ENCODE peak calls at places on chromosomes 5 and 9, in four cellular contexts. F is PC-3, U is neural progenitor cell, H is OCI-LY7. T is an unnamed sample. For H3K36me3, the result is how much of the 10 kb centered on the place peaks cover.

GRCh38 chr5:175828676-175829075 is 42.7 kb upstream of the CPLX2 start:
- DNase-seq in F (no peak), U (no peak), H (no peak), T (no peak)

GRCh38 chr5:107469485-107469884 is 201.3 kb downstream of the EFNA5 start:
- DNase-seq in F (peak), U (no peak), H (no peak), T (peak)

GRCh38 chr9:137690939-137691647 is 72.3 kb downstream of the EHMT1 start:
- DNase-seq in F (no peak), U (no peak), H (no peak), T (no peak)

GRCh38 chr5:151721087-151721646 is 34.5 kb upstream of the SPARC start:
- DNase-seq in F (no peak), U (no peak), H (no peak), T (no peak)

GRCh38 chr5:124504081-124504916 is 242.1 kb downstream of the ZNF608 start:
- DNase-seq in F (no peak), U (peak), H (peak), T (peak)

GRCh38 chr5:169223595-169223953 is 77.4 kb downstream of the SLIT3 start:
- DNase-seq in F (no peak), U (no peak), H (no peak), T (peak)

GRCh38 chr5:159217236-159217635 is 7.9 kb upstream of the RNF145 start:
- DNase-seq in F (no peak), U (no peak), H (no peak), T (no peak)

GRCh38 chr5:108720416-108720815 is 27.3 kb upstream of the FER start:
- DNase-seq in F (peak), U (no peak), H (no peak), T (peak)

GRCh38 chr5:142313275-142313674 is 11.5 kb downstream of the SPRY4 start:
- DNase-seq in F (no peak), U (no peak), H (no peak), T (no peak)

GRCh38 chr5:150654181-150654580 is 6.9 kb upstream of the MYOZ3 start:
- DNase-seq in F (no peak), U (no peak), H (no peak), T (no peak)

GRCh38 chr9:86202338-86202882 is 57.0 kb downstream of the C9orf153 start:
- DNase-seq in F (peak), U (peak), H (peak), T (peak)

GRCh38 chr5:168152660-168153059 is 138.8 kb upstream of the WWC1 start:
- DNase-seq in F (peak), U (no peak), H (no peak), T (no peak)

GRCh38 chr5:17105744-17106450 is 111.5 kb upstream of the BASP1 start:
- DNase-seq in F (peak), U (no peak), H (no peak), T (peak)

GRCh38 chr5:135995979-135996378 is 32.8 kb upstream of the TGFBI start:
- DNase-seq in F (no peak), U (no peak), H (no peak), T (peak)

GRCh38 chr9:95150903-95151302 is 166.6 kb downstream of the FANCC start:
- DNase-seq in F (no peak), U (no peak), H (no peak), T (no peak)

GRCh38 chr5:132302413-132302812 is 8.2 kb downstream of the SLC22A4 start:
- DNase-seq in F (no peak), U (no peak), H (no peak), T (no peak)

GRCh38 chr9:91245432-91246313 is 116.0 kb downstream of the AUH start:
- DNase-seq in F (peak), U (no peak), H (no peak), T (peak)

GRCh38 chr5:141094481-141095262 is at the start of gene PCDHB2:
- DNase-seq in F (peak), U (peak), H (no peak), T (peak)

GRCh38 chr9:20191239-20191840 is 402.5 kb upstream of the SLC24A2 start:
- DNase-seq in F (peak), U (no peak), H (no peak), T (no peak)

DNA sequence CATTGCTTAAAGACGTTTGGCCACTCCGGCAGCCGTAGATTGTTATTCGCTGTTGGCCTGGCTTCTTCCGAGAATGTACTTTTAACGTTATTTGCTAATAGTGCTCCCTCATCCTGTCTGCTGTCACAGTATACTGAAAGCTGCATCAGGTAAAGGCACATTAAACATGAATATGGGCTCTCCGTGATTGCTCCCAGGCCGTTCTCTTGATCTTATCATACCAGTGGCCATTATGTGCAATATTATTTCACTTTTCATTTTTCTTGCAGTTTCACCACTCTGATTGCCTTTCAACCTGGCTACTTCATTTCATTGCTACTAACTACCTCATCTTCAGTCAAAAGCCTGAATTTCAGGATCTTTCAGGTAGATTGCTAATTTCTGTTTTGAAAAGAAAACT is 34.0 kb downstream of the GLRX start:
- DNase-seq in F (no peak), U (no peak), H (no peak), T (no peak)
- H2AFZ ChIP-seq in F (no peak), U (no peak), H (no peak), T (no peak)

DNA sequence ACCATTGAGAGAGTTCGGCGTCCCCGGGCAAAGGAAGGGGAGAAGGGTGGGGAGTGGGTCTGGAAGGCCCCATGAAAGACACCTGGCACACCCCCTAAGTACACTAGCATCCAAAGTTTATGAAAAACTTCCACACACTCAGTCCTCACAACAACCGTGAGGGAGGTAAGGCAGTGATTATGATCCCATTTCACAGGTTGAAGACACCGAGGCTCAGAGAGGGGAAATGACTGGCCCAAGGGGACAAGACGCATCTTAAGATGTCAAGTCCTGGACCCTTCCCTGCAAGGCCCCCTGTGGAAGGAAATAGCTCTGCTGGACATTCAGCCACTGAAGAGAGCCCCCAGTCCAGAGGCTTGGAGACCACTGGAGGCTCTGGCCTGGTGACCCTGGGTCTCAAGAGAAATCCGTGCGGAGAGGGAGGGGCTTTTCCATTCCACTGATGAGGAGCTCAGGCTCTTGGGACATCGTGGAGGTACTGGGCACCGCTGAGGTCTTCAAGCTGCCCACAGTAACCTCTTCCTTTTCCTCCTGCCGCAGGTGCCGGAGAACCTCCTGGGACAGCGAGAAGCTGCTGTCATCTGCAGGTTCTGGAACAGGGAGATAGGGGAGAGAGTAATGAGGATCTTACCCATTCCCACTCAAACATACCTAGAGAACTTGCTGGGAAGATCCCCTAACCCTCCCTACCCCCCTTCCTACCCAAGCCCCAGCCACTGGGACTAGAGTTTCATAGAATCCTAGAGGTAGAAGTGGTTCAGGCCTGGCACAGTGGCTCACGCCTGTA is 5.3 kb downstream of the SMIM33 start:
- DNase-seq in F (no peak), U (no peak), H (no peak), T (no peak)
- H3K36me3 ChIP-seq in F (under half), U (under half), H (under half), T (under half)

DNA sequence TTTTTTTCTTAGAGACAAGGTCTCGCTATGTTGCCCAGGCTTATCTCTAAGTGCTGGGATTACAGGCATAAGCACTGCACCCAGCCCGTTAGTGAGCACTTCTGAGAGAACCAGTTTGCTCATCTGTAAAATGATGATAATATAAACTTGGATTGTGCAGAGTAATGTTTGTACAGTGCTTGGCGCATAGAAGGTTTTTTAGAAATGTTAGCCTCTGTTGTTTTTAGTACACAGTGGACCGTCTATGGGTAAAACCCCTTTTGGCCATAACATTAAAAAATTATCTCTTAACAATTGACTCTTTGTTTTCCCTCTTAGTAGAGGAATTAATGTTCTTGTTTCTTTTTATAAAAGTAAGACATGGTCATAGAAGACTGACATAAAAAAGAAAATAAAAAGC is 202.1 kb downstream of the PCSK5 start:
- DNase-seq in F (no peak), U (no peak), H (no peak), T (no peak)
- H3K27ac ChIP-seq in F (no peak), U (no peak), H (no peak), T (no peak)

DNA sequence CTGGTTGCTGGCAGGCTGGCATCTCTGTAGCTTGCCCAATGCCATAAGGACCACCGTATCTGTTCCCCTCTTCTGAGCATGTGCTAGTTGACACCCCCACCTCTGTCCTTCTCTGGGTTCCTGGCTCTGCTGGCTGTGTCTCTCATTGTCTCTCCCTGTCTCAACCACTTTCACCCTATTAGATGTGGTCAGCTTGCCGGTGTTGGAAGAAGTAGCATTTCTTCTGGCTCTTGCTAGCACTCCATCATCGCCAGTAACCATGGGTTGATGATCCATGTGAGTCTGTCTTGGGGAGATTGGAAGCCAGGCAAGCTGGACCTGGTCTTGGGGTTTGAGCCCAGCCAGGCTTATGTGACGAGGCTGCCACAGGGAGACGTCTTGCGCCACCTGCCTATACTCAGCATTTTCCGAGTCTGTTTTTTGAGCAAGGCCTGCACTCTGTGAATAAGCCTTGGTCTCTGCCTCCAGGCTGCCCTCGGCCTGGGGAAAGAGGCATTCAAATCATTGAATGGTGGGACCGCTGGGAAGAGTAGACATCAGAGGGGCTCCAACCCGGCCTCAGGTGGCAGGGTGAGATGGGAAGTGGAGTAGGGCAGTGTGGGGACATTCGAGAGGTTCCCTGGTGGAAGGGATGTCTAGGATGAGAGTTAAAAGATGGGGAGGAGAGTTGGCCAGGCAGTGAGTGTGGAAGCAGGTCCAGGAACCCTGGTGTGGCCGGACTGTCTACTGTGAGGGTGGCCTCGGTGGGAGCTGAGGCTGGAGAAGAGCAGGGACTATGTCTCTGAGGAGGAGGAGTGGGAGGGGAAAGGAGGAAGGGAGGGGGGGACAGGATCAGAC is 74.3 kb downstream of the ZNF618 start:
- DNase-seq in F (no peak), U (no peak), H (no peak), T (no peak)
- H2AFZ ChIP-seq in F (no peak), U (no peak), H (no peak), T (no peak)

GRCh38 chr5:1334831-1335539 is 9.9 kb downstream of the CLPTM1L start:
- DNase-seq in F (no peak), U (no peak), H (no peak), T (no peak)
- H3K36me3 ChIP-seq in F (half or more), U (under half), H (half or more), T (under half)

GRCh38 chr5:154367101-154367500 is 78.7 kb upstream of the SAP30L start:
- DNase-seq in F (peak), U (no peak), H (no peak), T (peak)

GRCh38 chr5:154368041-154368800 is 77.6 kb upstream of the SAP30L start:
- DNase-seq in F (peak), U (peak), H (no peak), T (peak)

GRCh38 chr5:154365823-154366222 is 80.0 kb upstream of the SAP30L start:
- DNase-seq in F (peak), U (no peak), H (no peak), T (peak)

GRCh38 chr5:154364845-154365244 is 81.0 kb upstream of the SAP30L start:
- DNase-seq in F (no peak), U (no peak), H (no peak), T (peak)

GRCh38 chr5:154366353-154366752 is 79.4 kb upstream of the SAP30L start:
- DNase-seq in F (no peak), U (no peak), H (no peak), T (peak)
- H3K27ac ChIP-seq in F (peak), U (no peak), H (no peak), T (peak)

GRCh38 chr9:23081377-23081776 is 634.8 kb downstream of the DMRTA1 start:
- DNase-seq in F (no peak), U (no peak), H (no peak), T (no peak)
- H2AFZ ChIP-seq in F (no peak), U (no peak), H (no peak), T (no peak)

DNA sequence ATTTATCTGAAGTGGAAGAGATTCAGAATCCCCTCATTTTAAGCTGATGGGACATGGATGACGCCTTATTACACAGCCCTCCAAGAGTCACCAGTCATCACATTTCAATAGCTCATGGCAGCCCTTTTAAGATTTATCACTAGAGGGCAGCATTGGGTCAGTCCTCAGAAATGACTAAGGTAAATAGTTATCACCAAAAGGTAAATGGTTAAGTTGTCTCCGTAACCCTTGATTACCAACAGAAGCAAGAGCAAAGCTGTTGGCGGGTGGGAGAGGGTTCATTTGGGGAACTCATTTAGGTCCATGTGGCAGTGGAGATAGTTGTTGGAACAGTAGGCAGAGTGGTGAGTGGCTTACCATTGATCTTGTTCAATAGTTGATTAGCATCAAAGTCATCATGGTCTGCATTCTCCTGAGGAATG is 12.0 kb upstream of the C9 start:
- DNase-seq in F (peak), U (peak), H (peak), T (peak)
- H3K36me3 ChIP-seq in F (under half), U (under half), H (under half), T (half or more)

DNA sequence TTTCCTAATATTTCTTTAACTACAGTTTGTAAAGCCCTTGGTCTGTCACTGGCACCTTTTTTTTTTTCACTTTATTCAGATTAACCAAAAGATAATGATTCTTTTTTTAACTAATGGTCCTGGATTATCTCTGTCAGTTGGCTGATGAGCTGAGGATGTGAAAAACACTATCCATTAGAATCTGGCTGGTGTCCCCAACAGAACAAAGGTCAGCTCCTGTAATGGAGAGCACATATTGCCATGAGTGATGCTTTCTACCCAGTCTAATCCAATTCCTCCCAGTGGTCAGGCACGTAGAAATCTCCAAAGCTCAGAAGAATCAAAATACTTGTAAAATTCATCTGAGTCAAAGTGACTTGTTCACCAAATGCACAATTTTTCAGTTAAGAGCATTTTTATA is 491.7 kb upstream of the PIK3R1 start:
- DNase-seq in F (no peak), U (no peak), H (no peak), T (no peak)
- H3K27ac ChIP-seq in F (no peak), U (no peak), H (no peak), T (no peak)

T was measured in astrocyte.